ENCODE peak calls at places on chromosomes 6 and 20, in eight cellular contexts. W is A172; J is mesothelial cell of epicardium; F is NCI-H1105 treated with DMSO at 0.1 percent for 48 hours; H is NCI-H1417; I is Kasumi-1; E is activated CD8-positive, alpha-beta T cell treated with anti-CD3 and anti-CD28 coated beads for 36 hours; R is activated naive CD8-positive, alpha-beta T cell treated with anti-CD3 and anti-CD28 coated beads, Interleukin-2, amount 50 U/mL, for 24 hours. C is an unnamed sample.

GRCh38 chr6:131381052-131381451 is 192.0 kb upstream of the ARG1 start:
- DNase-seq in E (no peak), J (no peak), F (no peak), W (no peak), I (no peak), H (no peak), R (no peak), C (no peak)

GRCh38 chr6:95228636-95229035 is 348.7 kb upstream of the MANEA start:
- DNase-seq in F (no peak), H (no peak), I (no peak), J (no peak), E (no peak), W (no peak), R (no peak), C (no peak)

GRCh38 chr20:10715035-10715434 is 41.2 kb upstream of the JAG1 start:
- DNase-seq in F (no peak), H (no peak), I (no peak), E (no peak), W (peak), R (no peak), J (no peak), C (no peak)

GRCh38 chr20:64102647-64103354 is 4.6 kb downstream of the NPBWR2 start:
- DNase-seq in F (peak), E (peak), I (no peak), H (peak), R (no peak), J (no peak), W (no peak), C (peak)

GRCh38 chr20:36465109-36466080 is 75.9 kb upstream of the MYL9 start:
- DNase-seq in I (peak), W (peak), H (no peak), E (peak), F (no peak), R (peak), J (no peak), C (no peak)

GRCh38 chr6:106692112-106692822 is 62.9 kb downstream of the QRSL1 start:
- DNase-seq in F (peak), E (no peak), I (no peak), H (no peak), W (peak), J (no peak), R (no peak), C (no peak)

GRCh38 chr6:158654498-158654897 is 4.6 kb downstream of the SYTL3 start:
- DNase-seq in F (peak), E (no peak), W (peak), J (peak), H (no peak), R (no peak), I (peak), C (no peak)

GRCh38 chr6:44150317-44150917 is 8.2 kb upstream of the CAPN11 start:
- DNase-seq in J (no peak), W (no peak), H (no peak), F (no peak), E (no peak), R (no peak), I (no peak), C (no peak)

GRCh38 chr20:53202781-53203180 is 230.6 kb downstream of the TSHZ2 start:
- DNase-seq in F (no peak), J (no peak), R (no peak), H (no peak), W (peak), E (no peak), I (no peak), C (no peak)

GRCh38 chr6:55009114-55009513 is 162.5 kb downstream of the FAM83B start:
- DNase-seq in J (no peak), I (no peak), W (no peak), H (no peak), E (no peak), R (no peak), F (peak), C (no peak)

GRCh38 chr6:106913676-106914280 is 60.8 kb downstream of the CD24 start:
- DNase-seq in J (no peak), R (no peak), F (no peak), I (no peak), W (no peak), H (no peak), E (no peak), C (no peak)

GRCh38 chr6:53349209-53349693 is 501 bp upstream of the ELOVL5 start:
- DNase-seq in J (no peak), F (no peak), R (no peak), E (no peak), I (peak), H (no peak), W (no peak), C (no peak)

GRCh38 chr6:155188707-155189496 is 74.9 kb upstream of the CLDN20 start:
- DNase-seq in W (peak), H (no peak), J (no peak), F (no peak), I (no peak), R (no peak), E (no peak), C (no peak)

GRCh38 chr6:111552999-111553398 is 52.7 kb downstream of the TRAF3IP2 start:
- DNase-seq in E (no peak), F (peak), W (no peak), H (peak), I (no peak), R (no peak), J (no peak), C (no peak)

GRCh38 chr6:33983109-33983475 is 162.8 kb downstream of the GRM4 start:
- DNase-seq in H (no peak), F (no peak), E (no peak), W (peak), R (no peak), J (no peak), I (no peak), C (no peak)

GRCh38 chr6:104284872-104285271 is 574.8 kb downstream of the HACE1 start:
- DNase-seq in F (no peak), W (no peak), J (no peak), I (no peak), H (no peak), E (no peak), R (no peak), C (no peak)

GRCh38 chr6:111486921-111487320 is 3.9 kb upstream of the REV3L start:
- DNase-seq in E (no peak), R (no peak), J (no peak), I (no peak), W (no peak), F (no peak), H (no peak), C (no peak)

GRCh38 chr20:37327748-37328147 is 18.2 kb upstream of the SRC start:
- DNase-seq in H (no peak), F (no peak), I (no peak), J (no peak), E (no peak), W (no peak), R (no peak), C (no peak)

GRCh38 chr6:292506-293184 is 358 bp downstream of the DUSP22 start:
- DNase-seq in E (peak), W (peak), I (no peak), H (no peak), F (no peak), J (no peak), R (peak), C (no peak)

GRCh38 chr6:140566706-140567330 is 1192.4 kb upstream of the CITED2 start:
- DNase-seq in H (no peak), J (no peak), I (peak), E (no peak), F (no peak), R (no peak), W (peak), C (no peak)

GRCh38 chr6:14880052-14880451 is 365.8 kb upstream of the JARID2 start:
- DNase-seq in R (no peak), J (no peak), W (no peak), I (no peak), F (no peak), E (no peak), H (no peak), C (no peak)

GRCh38 chr6:157008568-157008967 is 231.4 kb downstream of the ARID1B start:
- DNase-seq in F (no peak), W (no peak), J (no peak), R (no peak), H (no peak), E (no peak), I (no peak), C (no peak)

GRCh38 chr20:8805737-8806442 is 263.0 kb upstream of the PLCB4 start:
- DNase-seq in F (no peak), R (peak), H (no peak), E (peak), I (no peak), J (no peak), W (no peak), C (no peak)

GRCh38 chr6:170076466-170077165 is 214.3 kb downstream of the DLL1 start:
- DNase-seq in I (no peak), H (no peak), J (peak), R (no peak), F (no peak), W (no peak), E (no peak), C (no peak)

GRCh38 chr6:11430036-11430435 is 107.5 kb upstream of the TMEM170B start:
- DNase-seq in J (no peak), H (no peak), F (no peak), R (no peak), E (no peak), W (no peak), I (no peak), C (no peak)

GRCh38 chr20:21156266-21156665 is 30.4 kb downstream of the KIZ start:
- DNase-seq in J (no peak), H (no peak), E (no peak), R (no peak), I (no peak), F (no peak), W (peak), C (no peak)

GRCh38 chr20:63042448-63043071 is 35.8 kb upstream of the BHLHE23 start:
- DNase-seq in J (no peak), R (no peak), H (no peak), E (no peak), W (no peak), F (no peak), I (no peak), C (no peak)

GRCh38 chr6:18280084-18280483 is 15.8 kb upstream of the DEK start:
- DNase-seq in F (peak), W (no peak), H (no peak), E (no peak), R (no peak), J (no peak), I (no peak), C (no peak)

GRCh38 chr6:96755096-96755495 is 82.2 kb downstream of the GPR63 start:
- DNase-seq in H (no peak), I (no peak), R (no peak), W (no peak), E (no peak), J (no peak), F (no peak), C (no peak)

GRCh38 chr6:149923327-149923986 is 536 bp upstream of the RAET1G start:
- DNase-seq in E (no peak), H (no peak), W (no peak), F (no peak), R (no peak), J (no peak), I (no peak), C (no peak)

GRCh38 chr20:53949319-53949839 is 121.0 kb downstream of the BCAS1 start:
- DNase-seq in F (no peak), J (no peak), E (peak), R (peak), H (no peak), W (peak), I (peak), C (no peak)

GRCh38 chr6:121516331-121516730 is 80.9 kb downstream of the GJA1 start:
- DNase-seq in F (no peak), J (no peak), E (no peak), H (no peak), I (no peak), W (no peak), R (no peak), C (no peak)

GRCh38 chr20:56359212-56360132 is 698 bp downstream of the FAM210B start:
- DNase-seq in I (peak), W (peak), E (peak), R (peak), F (peak), H (peak), J (peak), C (no peak)

C was measured in D721Med.